ENCODE peak calls at places on chromosome 20, in seven cellular contexts. X is NT2/D1; Q is heart left ventricle; T is LoVo; V is activated CD4-positive, alpha-beta T cell treated with anti-CD3 and anti-CD28 coated beads for 48 hours; G is NAMALWA; E is activated CD8-positive, alpha-beta memory T cell treated with anti-CD3 and anti-CD28 coated beads for 24 hours. S is an unnamed sample.

GRCh38 chr20:57697540-57697939 is 12.3 kb downstream of the PMEPA1 start:
- DNase-seq in Q (no peak), V (no peak), G (no peak), T (no peak), X (no peak), E (no peak), S (no peak)

GRCh38 chr20:57698867-57699275 is 10.9 kb downstream of the PMEPA1 start:
- DNase-seq in Q (no peak), G (peak; percentile 23), V (peak; percentile 15), X (no peak), T (peak; percentile 53), E (no peak), S (no peak)

GRCh38 chr20:57596998-57597939 is 23.0 kb downstream of the ZBP1 start:
- DNase-seq in E (peak; percentile 91), G (peak; percentile 70), V (peak; percentile 77), X (no peak), Q (peak; percentile 86), T (peak; percentile 63), S (peak; percentile 87)

GRCh38 chr20:59836768-59837167 is 96.7 kb downstream of the SYCP2 start:
- DNase-seq in X (no peak), T (no peak), V (no peak), E (no peak), Q (no peak), G (no peak), S (no peak)

GRCh38 chr20:51541189-51542032 is 1.1 kb downstream of the NFATC2 start:
- DNase-seq in V (peak; percentile 89), G (peak; percentile 63), X (no peak), E (peak; percentile 89), T (no peak), Q (peak; percentile 82), S (peak; percentile 59)

GRCh38 chr20:63538204-63539091 is 1.3 kb upstream of the PTK6 start:
- DNase-seq in V (no peak), G (no peak), Q (no peak), X (no peak), E (no peak), T (peak; percentile 81), S (no peak)

GRCh38 chr20:59806578-59806975 is 126.9 kb downstream of the SYCP2 start:
- DNase-seq in Q (no peak), G (no peak), E (no peak), V (no peak), X (no peak), T (no peak), S (no peak)

GRCh38 chr20:54524849-54525248 is 49.5 kb downstream of the DOK5 start:
- DNase-seq in E (no peak), G (no peak), Q (no peak), T (no peak), X (no peak), V (no peak), S (no peak)

GRCh38 chr20:20373046-20373706 is 5.3 kb downstream of the INSM1 start:
- DNase-seq in Q (no peak), E (no peak), G (no peak), V (peak; percentile 16), T (no peak), X (no peak), S (no peak)

GRCh38 chr20:2799271-2799670 is 1.2 kb downstream of the CPXM1 start:
- DNase-seq in T (no peak), Q (no peak), X (no peak), E (no peak), G (peak; percentile 8), V (no peak), S (no peak)

GRCh38 chr20:48586728-48587127 is 241.1 kb downstream of the PREX1 start:
- DNase-seq in V (no peak), G (no peak), Q (no peak), T (no peak), E (no peak), X (no peak), S (no peak)

GRCh38 chr20:49685161-49685601 is 28.5 kb downstream of the B4GALT5 start:
- DNase-seq in T (no peak), X (no peak), Q (no peak), G (no peak), V (no peak), E (no peak), S (no peak)

S was measured in mesothelial cell of epicardium.